ENCODE peak calls at places on chromosomes 16 and 17, in nine cellular contexts. D is NCI-H2081; A is T follicular helper cell; G is AG20443; T is keratinocyte; H is putamen; Y is Daoy; O is HFFc6; E is CD4-positive, alpha-beta T cell. F is an unnamed sample.

GRCh38 chr17:36926226-36926625 is 11.0 kb upstream of the LHX1 start:
- DNase-seq in Y (no peak), E (no peak), G (no peak), T (no peak), A (no peak), H (no peak), D (no peak), O (no peak), F (no peak)

GRCh38 chr17:83125515-83126274 is 46.3 kb downstream of the METRNL start:
- DNase-seq in A (no peak), H (peak), G (peak), Y (no peak), D (no peak), O (no peak), T (no peak), E (peak), F (no peak)

GRCh38 chr17:32141690-32142037 is 638 bp upstream of the RHOT1 start:
- DNase-seq in H (no peak), Y (no peak), G (no peak), D (no peak), O (no peak), A (no peak), T (no peak), E (no peak), F (no peak)

GRCh38 chr17:67970783-67971182 is 25.5 kb downstream of the C17orf58 start:
- DNase-seq in Y (no peak), O (no peak), D (peak), T (no peak), H (no peak), A (no peak), E (no peak), G (no peak), F (no peak)

GRCh38 chr16:52912565-52913173 is 140.0 kb downstream of the CHD9NB start:
- DNase-seq in H (peak), Y (peak), T (peak), D (peak), A (no peak), E (no peak), G (peak), O (peak), F (no peak)

GRCh38 chr16:74216319-74216718 is 80.3 kb upstream of the PSMD7 start:
- DNase-seq in D (no peak), Y (no peak), H (no peak), O (no peak), A (no peak), E (no peak), G (no peak), T (no peak), F (no peak)

GRCh38 chr17:82242977-82243647 is 14.3 kb downstream of the SLC16A3 start:
- DNase-seq in Y (peak), O (peak), D (no peak), A (no peak), H (peak), T (no peak), G (peak), E (peak), F (no peak)

GRCh38 chr16:52405441-52405840 is 141.5 kb downstream of the TOX3 start:
- DNase-seq in O (no peak), A (no peak), T (peak), E (no peak), Y (no peak), H (no peak), D (no peak), G (no peak), F (no peak)

GRCh38 chr17:68097161-68097805 is 61.7 kb downstream of the KPNA2 start:
- DNase-seq in T (no peak), E (no peak), Y (no peak), O (no peak), H (no peak), A (no peak), G (no peak), D (no peak), F (no peak)

GRCh38 chr17:34252890-34253525 is 2.1 kb upstream of the CCL2 start:
- DNase-seq in G (no peak), Y (no peak), T (no peak), A (no peak), D (no peak), H (no peak), O (peak), E (no peak), F (no peak)

GRCh38 chr17:77404812-77405581 is 264.2 kb downstream of the SEC14L1 start:
- DNase-seq in G (peak), Y (peak), T (no peak), D (no peak), H (no peak), O (peak), E (peak), A (peak), F (peak)

GRCh38 chr16:24289301-24289700 is 33.2 kb downstream of the CACNG3 start:
- DNase-seq in A (no peak), E (no peak), T (no peak), O (no peak), G (no peak), H (no peak), Y (no peak), D (no peak), F (no peak)

GRCh38 chr16:84839956-84840355 is 20.2 kb downstream of the CRISPLD2 start:
- DNase-seq in O (peak), G (peak), H (no peak), Y (peak), E (no peak), D (no peak), A (no peak), T (no peak), F (no peak)

GRCh38 chr17:73103661-73104335 is 11.3 kb upstream of the SLC39A11 start:
- DNase-seq in E (no peak), D (no peak), Y (no peak), A (no peak), T (no peak), O (no peak), H (no peak), G (no peak), F (no peak)

GRCh38 chr17:29592850-29593545 is at the start of gene ANKRD13B:
- DNase-seq in A (no peak), T (no peak), G (peak), D (peak), H (no peak), Y (peak), E (no peak), O (no peak), F (no peak)

F was measured in T-cell.